ENCODE peak calls at places on chromosomes 5 and 9, in ten cellular contexts. Z is IMR-90, Q is PC-3, I is SK-N-SH, Y is heart left ventricle, G is A673, K is esophagus squamous epithelium, P is uterus, L is hepatocyte, V is neural progenitor cell. O is an unnamed sample.

GRCh38 chr9:95822583-95823431 is 52.7 kb upstream of the ERCC6L2 start:
- DNase-seq in K (no peak), Z (peak; percentile 98), Q (peak; percentile 89), P (no peak), L (peak; percentile 54), Y (no peak), V (no peak), G (peak; percentile 14), I (no peak), O (no peak)

GRCh38 chr9:137873858-137874363 is 3.7 kb upstream of the CACNA1B start:
- DNase-seq in P (no peak), L (no peak), Y (no peak), I (no peak), G (no peak), Z (no peak), V (no peak), Q (no peak), K (no peak), O (no peak)

GRCh38 chr5:132207783-132208182 is 19.9 kb downstream of the P4HA2 start:
- DNase-seq in L (no peak), P (no peak), Q (no peak), G (no peak), Y (no peak), Z (no peak), K (no peak), V (peak; percentile 37), I (no peak), O (no peak)

GRCh38 chr9:137396227-137396626 is 26.7 kb downstream of the EXD3 start:
- DNase-seq in L (peak; percentile 58), P (no peak), Q (no peak), G (no peak), V (peak; percentile 3), I (no peak), Z (peak; percentile 96), Y (no peak), K (no peak), O (no peak)

GRCh38 chr9:87792831-87793288 is 66.9 kb downstream of the CTSL start:
- DNase-seq in P (peak; percentile 43), Y (peak; percentile 75), K (no peak), G (no peak), Q (peak; percentile 48), Z (peak; percentile 43), I (no peak), L (peak; percentile 71), V (no peak), O (peak; percentile 18)

GRCh38 chr9:82445556-82445955 is 457.0 kb downstream of the SPATA31D1 start:
- DNase-seq in P (no peak), Q (no peak), Y (no peak), I (no peak), L (no peak), K (no peak), Z (no peak), V (no peak), G (no peak), O (no peak)

GRCh38 chr5:143010335-143010734 is 240.2 kb downstream of the ARHGAP26 start:
- DNase-seq in K (no peak), V (no peak), P (no peak), G (no peak), Y (no peak), I (no peak), L (no peak), Q (no peak), Z (no peak), O (no peak)

GRCh38 chr5:88686077-88686541 is 196.9 kb downstream of the MEF2C start:
- DNase-seq in Z (no peak), V (no peak), P (no peak), Q (no peak), L (no peak), I (no peak), Y (no peak), K (no peak), G (no peak), O (no peak)

GRCh38 chr5:181203842-181204560 is 995 bp downstream of the TRIM7 start:
- DNase-seq in I (peak; percentile 73), V (peak; percentile 54), P (no peak), Y (no peak), K (no peak), L (no peak), Z (no peak), G (peak; percentile 29), Q (no peak), O (no peak)

GRCh38 chr9:124348831-124349230 is 66.4 kb downstream of the PSMB7 start:
- DNase-seq in Y (no peak), I (no peak), V (no peak), Z (no peak), K (no peak), P (no peak), G (no peak), Q (no peak), L (no peak), O (no peak)

GRCh38 chr5:37619353-37619752 is 220.5 kb downstream of the GDNF start:
- DNase-seq in Q (no peak), I (no peak), K (no peak), P (no peak), Y (no peak), L (peak; percentile 22), G (no peak), V (no peak), Z (peak; percentile 86), O (no peak)

GRCh38 chr5:40549611-40550010 is 130.1 kb upstream of the PTGER4 start:
- DNase-seq in Q (peak; percentile 51), V (no peak), I (no peak), P (no peak), G (no peak), Z (no peak), Y (no peak), K (no peak), L (no peak), O (no peak)

GRCh38 chr9:107284636-107285035 is 1.6 kb downstream of the RAD23B start:
- DNase-seq in L (no peak), Z (no peak), P (no peak), Y (no peak), Q (no peak), G (no peak), I (no peak), V (no peak), K (no peak), O (no peak)

GRCh38 chr9:104896131-104896530 is 31.8 kb downstream of the ABCA1 start:
- DNase-seq in P (no peak), Q (no peak), Z (peak; percentile 53), I (no peak), Y (no peak), K (no peak), G (no peak), V (no peak), L (no peak), O (no peak)

GRCh38 chr9:76650692-76651091 is 113.5 kb upstream of the PCA3 start:
- DNase-seq in V (no peak), Y (no peak), P (no peak), Q (no peak), I (no peak), L (no peak), K (no peak), G (no peak), Z (no peak), O (no peak)

GRCh38 chr9:4131946-4132345 is 167.9 kb downstream of the GLIS3 start:
- DNase-seq in P (no peak), Z (no peak), Q (no peak), L (no peak), V (no peak), G (no peak), Y (no peak), K (no peak), I (no peak), O (no peak)

GRCh38 chr5:167643616-167644015 is 647.8 kb upstream of the WWC1 start:
- DNase-seq in I (no peak), K (no peak), G (peak; percentile 35), P (no peak), Y (no peak), Q (no peak), Z (no peak), V (no peak), L (no peak), O (no peak)

GRCh38 chr9:24824607-24825006 is 278.9 kb upstream of the IZUMO3 start:
- DNase-seq in P (no peak), Y (no peak), K (no peak), I (no peak), Q (peak; percentile 7), G (no peak), L (no peak), Z (no peak), V (no peak), O (no peak)
- H3K9me3 ChIP-seq in P (no peaks in the 10 kb centered on the region), Y (no peaks in the 10 kb centered on the region), K (no peaks in the 10 kb centered on the region), I (no peaks in the 10 kb centered on the region), Q (no peaks in the 10 kb centered on the region), G (no peaks in the 10 kb centered on the region), L (no peaks in the 10 kb centered on the region), Z (no peaks in the 10 kb centered on the region), V (no peaks in the 10 kb centered on the region), O (no peaks in the 10 kb centered on the region)

GRCh38 chr5:140875085-140876065 is at the start of gene PCDHA12:
- DNase-seq in P (no peak), K (no peak), L (peak; percentile 80), G (peak; percentile 81), Z (no peak), V (peak; percentile 68), Q (peak; percentile 82), I (peak; percentile 70), Y (no peak), O (no peak)

GRCh38 chr5:140868721-140869554 is at the start of gene PCDHA11:
- DNase-seq in Y (no peak), I (no peak), P (no peak), G (peak; percentile 85), Q (no peak), K (no peak), V (peak; percentile 63), L (no peak), Z (no peak), O (no peak)

GRCh38 chr5:140870221-140871201 is 1.8 kb downstream of the PCDHA11 start:
- DNase-seq in Z (no peak), P (no peak), I (no peak), K (no peak), Y (no peak), G (no peak), Q (no peak), L (no peak), V (no peak), O (no peak)

GRCh38 chr5:140869555-140869886 is 764 bp downstream of the PCDHA11 start:
- DNase-seq in Q (no peak), Y (no peak), V (no peak), L (no peak), P (no peak), G (no peak), Z (no peak), I (no peak), K (no peak), O (no peak)
- TF ChIP-seq CTCF in Q (no peak), Y (no peak), V (peak; percentile 50), L (peak; percentile 5), P (no peak), G (peak; percentile 74), Z (no peak), I (peak; percentile 16), K (no peak), O (no peak)

GRCh38 chr5:179080724-179081123 is 20.6 kb downstream of the ZNF354C start:
- DNase-seq in Y (no peak), G (no peak), Z (no peak), Q (no peak), V (no peak), I (no peak), P (no peak), L (no peak), K (no peak), O (no peak)

GRCh38 chr5:179079165-179079987 is 19.2 kb downstream of the ZNF354C start:
- DNase-seq in G (no peak), P (no peak), L (no peak), Z (no peak), K (no peak), Y (no peak), Q (no peak), I (no peak), V (no peak), O (no peak)
- H3K9me3 ChIP-seq in G (peaks cover 85% of the 10 kb centered on the region), P (peaks cover 8% of the 10 kb centered on the region), L (peaks cover 84% of the 10 kb centered on the region), Z (peaks cover 72% of the 10 kb centered on the region), K (peaks cover 96% of the 10 kb centered on the region), Y (peaks cover 100% of the 10 kb centered on the region), Q (peaks cover 12% of the 10 kb centered on the region), I (peaks cover 31% of the 10 kb centered on the region), V (peaks cover 68% of the 10 kb centered on the region), O (peaks cover 100% of the 10 kb centered on the region)

GRCh38 chr9:97853844-97854695 is 1.0 kb downstream of the FOXE1 start:
- DNase-seq in K (no peak), Q (no peak), Y (no peak), Z (peak; percentile 33), G (peak; percentile 65), V (peak; percentile 66), L (peak; percentile 70), I (peak; percentile 78), P (no peak), O (no peak)
- TF ChIP-seq CTCF in K (no peak), Q (no peak), Y (no peak), Z (peak; percentile 13), G (peak; percentile 28), V (peak; percentile 37), L (peak; percentile 36), I (peak; percentile 44), P (no peak), O (no peak)

O was measured in thoracic aorta.